ENCODE peak calls at places on chromosome 17, in ten cellular contexts. R is ELR, K is MG63, S is glutamatergic neuron, D is mucosa of descending colon, T is ureter, V is tibial nerve, Y is NCI-H774, B is psoas muscle, Z is left colon. Q is an unnamed sample.

GRCh38 chr17:75808905-75809621 is 24.5 kb downstream of the UNK start:
- DNase-seq in R (peak), K (no peak), S (peak), D (peak), T (no peak), V (peak), Y (no peak), B (peak), Z (no peak), Q (peak)

GRCh38 chr17:27217631-27218030 is 76.3 kb upstream of the WSB1 start:
- DNase-seq in R (no peak), K (no peak), S (no peak), D (no peak), T (no peak), V (no peak), Y (no peak), B (no peak), Z (no peak), Q (no peak)

GRCh38 chr17:64037802-64038201 is 17.4 kb upstream of the ICAM2 start:
- DNase-seq in R (no peak), K (no peak), S (no peak), D (no peak), T (no peak), V (no peak), Y (no peak), B (no peak), Z (no peak), Q (no peak)

GRCh38 chr17:2412561-2413021 is 11.7 kb upstream of the MNT start:
- DNase-seq in R (no peak), K (peak), S (peak), D (no peak), T (no peak), V (no peak), Y (no peak), B (no peak), Z (no peak), Q (no peak)

GRCh38 chr17:81053043-81053970 is 18.4 kb downstream of the BAIAP2 start:
- DNase-seq in R (no peak), K (no peak), S (no peak), D (no peak), T (no peak), V (no peak), Y (no peak), B (no peak), Z (no peak), Q (no peak)

GRCh38 chr17:1792495-1793446 is 30.9 kb downstream of the SERPINF1 start:
- DNase-seq in R (no peak), K (no peak), S (no peak), D (no peak), T (no peak), V (no peak), Y (no peak), B (no peak), Z (no peak), Q (no peak)

GRCh38 chr17:72465191-72466024 is 344.6 kb downstream of the SOX9 start:
- DNase-seq in R (peak), K (peak), S (no peak), D (peak), T (no peak), V (no peak), Y (no peak), B (no peak), Z (peak), Q (peak)

GRCh38 chr17:14303343-14304221 is 2.7 kb downstream of the HS3ST3B1 start:
- DNase-seq in R (peak), K (no peak), S (peak), D (no peak), T (no peak), V (no peak), Y (no peak), B (no peak), Z (no peak), Q (no peak)

Q was measured in RCC 7860.